ENCODE peak calls at places on chromosomes 12 and 14, in seven cellular contexts. T, C, J, P, H, M and E are unnamed samples.

GRCh38 chr14:70789361-70789760 is 20.0 kb downstream of the MAP3K9 start:
- DNase-seq in T (peak; percentile 78), C (peak; percentile 74), J (no peak), P (peak; percentile 70), H (no peak), M (peak; percentile 53), E (peak; percentile 71)

GRCh38 chr12:84986586-84986985 is 49.5 kb downstream of the TSPAN19 start:
- DNase-seq in T (no peak), C (no peak), J (no peak), P (no peak), H (no peak), M (peak; percentile 40), E (no peak)

GRCh38 chr12:51823875-51824565 is 24.5 kb downstream of the FIGNL2 start:
- DNase-seq in T (peak; percentile 57), C (peak; percentile 57), J (no peak), P (no peak), H (peak; percentile 52), M (peak; percentile 81), E (peak; percentile 37)

GRCh38 chr12:113135178-113136127 is at the start of gene RASAL1:
- DNase-seq in T (no peak), C (peak; percentile 38), J (no peak), P (no peak), H (peak; percentile 60), M (no peak), E (no peak)

GRCh38 chr14:75049731-75050201 is 1.5 kb downstream of the MLH3 start:
- DNase-seq in T (no peak), C (no peak), J (no peak), P (no peak), H (no peak), M (peak; percentile 83), E (no peak)

GRCh38 chr14:102508410-102508773 is 1.2 kb downstream of the ANKRD9 start:
- DNase-seq in T (no peak), C (no peak), J (peak; percentile 54), P (peak; percentile 74), H (no peak), M (no peak), E (no peak)

GRCh38 chr12:93569301-93569655 is 3.2 kb upstream of the SOCS2 start:
- DNase-seq in T (no peak), C (no peak), J (no peak), P (no peak), H (no peak), M (no peak), E (no peak)

GRCh38 chr12:10614056-10614370 is 604 bp upstream of the MAGOHB start:
- DNase-seq in T (no peak), C (no peak), J (no peak), P (no peak), H (no peak), M (no peak), E (no peak)

GRCh38 chr12:4483885-4484823 is 38.5 kb upstream of the FGF6 start:
- DNase-seq in T (no peak), C (peak; percentile 87), J (no peak), P (no peak), H (no peak), M (no peak), E (no peak)

GRCh38 chr14:32620303-32620702 is 291.2 kb downstream of the AKAP6 start:
- DNase-seq in T (peak; percentile 57), C (peak; percentile 32), J (no peak), P (no peak), H (no peak), M (peak; percentile 70), E (peak; percentile 59)

GRCh38 chr14:45426685-45427282 is 173.8 kb upstream of the MIS18BP1 start:
- DNase-seq in T (peak; percentile 24), C (peak; percentile 49), J (no peak), P (no peak), H (no peak), M (peak; percentile 49), E (peak; percentile 40)

GRCh38 chr12:78392918-78393317 is 471.7 kb upstream of the SYT1 start:
- DNase-seq in T (peak; percentile 27), C (peak; percentile 2), J (no peak), P (no peak), H (no peak), M (peak; percentile 61), E (peak; percentile 32)

GRCh38 chr12:83408168-83408567 is 721.5 kb downstream of the TMTC2 start:
- DNase-seq in T (no peak), C (no peak), J (no peak), P (no peak), H (no peak), M (no peak), E (no peak)

GRCh38 chr14:22474730-22475351 is 114.2 kb downstream of the DAD1 start:
- DNase-seq in T (peak; percentile 47), C (no peak), J (no peak), P (no peak), H (no peak), M (peak; percentile 62), E (peak; percentile 36)

GRCh38 chr12:68746572-68747180 is 700 bp downstream of the SLC35E3 start:
- DNase-seq in T (peak; percentile 67), C (peak; percentile 74), J (peak; percentile 48), P (peak; percentile 79), H (no peak), M (peak; percentile 91), E (peak; percentile 73)

GRCh38 chr12:13277278-13277677 is 80.8 kb downstream of the EMP1 start:
- DNase-seq in T (no peak), C (peak; percentile 5), J (no peak), P (no peak), H (no peak), M (no peak), E (no peak)

GRCh38 chr14:53900499-53900898 is 56.1 kb downstream of the BMP4 start:
- DNase-seq in T (no peak), C (no peak), J (peak; percentile 20), P (no peak), H (no peak), M (peak; percentile 6), E (no peak)

GRCh38 chr12:32566663-32567634 is 112.2 kb upstream of the DNM1L start:
- DNase-seq in T (peak; percentile 71), C (peak; percentile 20), J (no peak), P (no peak), H (no peak), M (peak; percentile 13), E (peak; percentile 25)

GRCh38 chr14:76091036-76091435 is 60.7 kb upstream of the GPATCH2L start:
- DNase-seq in T (no peak), C (no peak), J (peak; percentile 55), P (no peak), H (peak; percentile 30), M (peak; percentile 74), E (no peak)

GRCh38 chr14:101713641-101714349 is 47.7 kb upstream of the PPP2R5C start:
- DNase-seq in T (no peak), C (no peak), J (no peak), P (no peak), H (no peak), M (no peak), E (no peak)

GRCh38 chr12:124921200-124922008 is 7.0 kb upstream of the UBC start:
- DNase-seq in T (peak; percentile 56), C (peak; percentile 74), J (peak; percentile 56), P (no peak), H (no peak), M (peak; percentile 63), E (peak; percentile 67)

GRCh38 chr12:102433304-102433703 is 47.1 kb downstream of the IGF1 start:
- DNase-seq in T (peak; percentile 17), C (no peak), J (no peak), P (no peak), H (no peak), M (peak; percentile 28), E (no peak)

GRCh38 chr14:100289916-100290606 is 16.2 kb downstream of the SLC25A29 start:
- DNase-seq in T (no peak), C (no peak), J (no peak), P (peak; percentile 43), H (no peak), M (no peak), E (no peak)

GRCh38 chr12:119808441-119808840 is 68.7 kb downstream of the CIT start:
- DNase-seq in T (peak; percentile 35), C (peak; percentile 80), J (no peak), P (no peak), H (no peak), M (peak; percentile 66), E (no peak)

GRCh38 chr14:74619672-74620131 is 7.7 kb upstream of the LTBP2 start:
- DNase-seq in T (peak; percentile 99), C (peak; percentile 73), J (peak; percentile 82), P (peak; percentile 68), H (peak; percentile 88), M (peak; percentile 99), E (peak; percentile 96)

GRCh38 chr14:66094001-66094727 is 392.0 kb upstream of the CCDC196 start:
- DNase-seq in T (no peak), C (no peak), J (no peak), P (no peak), H (no peak), M (no peak), E (no peak)

GRCh38 chr12:121404734-121405133 is 4.8 kb downstream of the RNF34 start:
- DNase-seq in T (no peak), C (no peak), J (no peak), P (no peak), H (no peak), M (no peak), E (no peak)

GRCh38 chr14:64704145-64704742 is at the start of gene PLEKHG3:
- DNase-seq in T (peak; percentile 85), C (peak; percentile 82), J (peak; percentile 88), P (peak; percentile 89), H (peak; percentile 58), M (peak; percentile 82), E (peak; percentile 61)

GRCh38 chr12:52952082-52952801 is 3.3 kb downstream of the KRT18 start:
- DNase-seq in T (no peak), C (no peak), J (no peak), P (peak; percentile 83), H (peak; percentile 43), M (no peak), E (no peak)

GRCh38 chr12:29229158-29229505 is 80.1 kb downstream of the FAR2 start:
- DNase-seq in T (no peak), C (no peak), J (no peak), P (no peak), H (no peak), M (no peak), E (no peak)
- H3K4me3 ChIP-seq in T (no peak overlapping the region), C (no peak overlapping the region), J (no peak overlapping the region), P (no peak overlapping the region), H (no peak overlapping the region), M (no peak overlapping the region), E (no peak overlapping the region)

DNA sequence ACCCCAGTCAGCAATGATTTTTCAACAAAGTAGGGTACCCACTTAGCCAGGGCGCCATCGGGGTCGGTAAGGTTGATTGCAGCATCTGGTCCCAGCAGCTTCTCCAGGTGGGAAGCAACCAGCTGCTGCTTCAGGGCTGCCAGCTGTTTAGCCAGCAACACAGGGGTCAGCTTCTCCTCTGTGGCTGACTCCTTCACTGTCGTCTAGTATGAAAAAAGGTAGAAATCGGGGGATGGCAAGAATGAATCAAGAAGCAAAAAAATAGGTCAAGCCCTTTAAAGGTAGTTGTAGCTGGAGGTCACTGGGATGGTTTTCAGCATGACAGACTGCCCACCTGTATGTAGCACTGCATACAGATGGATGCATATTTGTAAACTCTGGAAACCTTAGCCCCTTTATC is 11.6 kb downstream of the MBD6 start:
- DNase-seq in T (no peak), C (no peak), J (no peak), P (no peak), H (no peak), M (no peak), E (no peak)
- H3K36me3 ChIP-seq in T (peaks cover 23% of the 10 kb centered on the region), C (peaks cover 48% of the 10 kb centered on the region), J (peaks cover 50% of the 10 kb centered on the region), P (peaks cover 85% of the 10 kb centered on the region), H (peaks cover 4% of the 10 kb centered on the region), M (peaks cover 62% of the 10 kb centered on the region), E (peaks cover 71% of the 10 kb centered on the region)

GRCh38 chr12:6057693-6058092 is 66.8 kb downstream of the VWF start:
- DNase-seq in T (no peak), C (no peak), J (no peak), P (no peak), H (no peak), M (no peak), E (no peak)
- H3K4me3 ChIP-seq in T (no peak overlapping the region), C (no peak overlapping the region), J (no peak overlapping the region), P (no peak overlapping the region), H (no peak overlapping the region), M (no peak overlapping the region), E (no peak overlapping the region)

GRCh38 chr14:68962681-68963080 is 16.4 kb downstream of the ACTN1 start:
- DNase-seq in T (no peak), C (no peak), J (no peak), P (no peak), H (no peak), M (no peak), E (no peak)
- H3K36me3 ChIP-seq in T (peaks cover 15% of the 10 kb centered on the region), C (peaks cover 13% of the 10 kb centered on the region), J (no peaks in the 10 kb centered on the region), P (no peaks in the 10 kb centered on the region), H (no peaks in the 10 kb centered on the region), M (peaks cover 11% of the 10 kb centered on the region), E (peaks cover 40% of the 10 kb centered on the region)